ENCODE peak calls at places on chromosomes 4 and X, in six cellular contexts. L, W, S, K, B and M are unnamed samples.

GRCh38 chrX:12447448-12448154 is 309.3 kb downstream of the FRMPD4 start:
- DNase-seq in L (peak; percentile 50), W (no peak), S (no peak), K (peak; percentile 13), B (peak; percentile 82), M (peak; percentile 28)

GRCh38 chrX:76428243-76429130 is 977 bp downstream of the MAGEE1 start:
- DNase-seq in L (peak; percentile 7), W (peak; percentile 12), S (no peak), K (no peak), B (no peak), M (no peak)

GRCh38 chrX:38326086-38326485 is 1.2 kb downstream of the RPGR start:
- DNase-seq in L (no peak), W (no peak), S (no peak), K (no peak), B (no peak), M (no peak)

GRCh38 chr4:132526652-132527051 is 622.4 kb upstream of the PCDH10 start:
- DNase-seq in L (no peak), W (no peak), S (no peak), K (no peak), B (no peak), M (no peak)

GRCh38 chrX:145178268-145178667 is 69.0 kb upstream of the SPANXN1 start:
- DNase-seq in L (no peak), W (no peak), S (no peak), K (no peak), B (no peak), M (no peak)

GRCh38 chr4:2066011-2066551 is 7.0 kb downstream of the NAT8L start:
- DNase-seq in L (no peak), W (no peak), S (peak; percentile 30), K (no peak), B (no peak), M (no peak)

GRCh38 chr4:142396279-142396678 is 449.8 kb downstream of the INPP4B start:
- DNase-seq in L (no peak), W (no peak), S (no peak), K (no peak), B (peak; percentile 58), M (no peak)

GRCh38 chr4:4914059-4914820 is 54.8 kb downstream of the MSX1 start:
- DNase-seq in L (peak; percentile 70), W (no peak), S (no peak), K (peak; percentile 51), B (no peak), M (no peak)

GRCh38 chr4:6834867-6835266 is 52.3 kb downstream of the KIAA0232 start:
- DNase-seq in L (no peak), W (no peak), S (no peak), K (peak; percentile 41), B (peak; percentile 47), M (peak; percentile 11)

GRCh38 chr4:148154769-148155168 is 287.4 kb downstream of the NR3C2 start:
- DNase-seq in L (no peak), W (no peak), S (no peak), K (no peak), B (no peak), M (no peak)